ENCODE peak calls at places on chromosomes 6 and 20, in six cellular contexts. U is A549, J is OCI-LY7, M is left lung, Z is mucosa of descending colon, G is testis. D is an unnamed sample.

GRCh38 chr6:149118737-149119653 is 198.5 kb upstream of the TAB2 start:
- DNase-seq in U (no peak), J (no peak), M (no peak), Z (no peak), G (no peak), D (no peak)

GRCh38 chr6:98894810-98895209 is 52.9 kb downstream of the FBXL4 start:
- DNase-seq in U (no peak), J (no peak), M (no peak), Z (no peak), G (no peak), D (no peak)

GRCh38 chr6:33843696-33844121 is 39.9 kb upstream of the MLN start:
- DNase-seq in U (no peak), J (no peak), M (no peak), Z (no peak), G (no peak), D (no peak)

GRCh38 chr6:29625337-29625930 is 7.5 kb downstream of the GABBR1 start:
- DNase-seq in U (no peak), J (no peak), M (no peak), Z (no peak), G (no peak), D (no peak)

GRCh38 chr20:53387983-53388675 is 205.5 kb downstream of the ZNF217 start:
- DNase-seq in U (no peak), J (no peak), M (no peak), Z (no peak), G (no peak), D (no peak)

GRCh38 chr6:135465307-135465706 is 32.2 kb downstream of the AHI1 start:
- DNase-seq in U (no peak), J (peak; percentile 44), M (no peak), Z (no peak), G (no peak), D (no peak)

GRCh38 chr20:13199279-13199678 is 21.8 kb upstream of the ISM1 start:
- DNase-seq in U (no peak), J (no peak), M (no peak), Z (no peak), G (no peak), D (no peak)

GRCh38 chr6:87936065-87936464 is 111.6 kb upstream of the SPACA1 start:
- DNase-seq in U (no peak), J (no peak), M (no peak), Z (no peak), G (no peak), D (no peak)

GRCh38 chr20:8504030-8504429 is 372.0 kb downstream of the PLCB1 start:
- DNase-seq in U (no peak), J (no peak), M (no peak), Z (no peak), G (no peak), D (no peak)

GRCh38 chr6:13677878-13678254 is 33.8 kb downstream of the RANBP9 start:
- DNase-seq in U (no peak), J (no peak), M (no peak), Z (no peak), G (no peak), D (no peak)

GRCh38 chr6:41079080-41079479 is 6.3 kb downstream of the NFYA start:
- DNase-seq in U (no peak), J (no peak), M (no peak), Z (no peak), G (no peak), D (no peak)

GRCh38 chr6:41074692-41075436 is 2.1 kb downstream of the NFYA start:
- DNase-seq in U (no peak), J (no peak), M (no peak), Z (no peak), G (peak; percentile 36), D (no peak)

GRCh38 chr6:41080623-41081022 is 7.8 kb downstream of the NFYA start:
- DNase-seq in U (no peak), J (peak; percentile 67), M (no peak), Z (no peak), G (no peak), D (no peak)

GRCh38 chr6:41073968-41074691 is 1.4 kb downstream of the NFYA start:
- DNase-seq in U (no peak), J (no peak), M (no peak), Z (no peak), G (no peak), D (no peak)

DNA sequence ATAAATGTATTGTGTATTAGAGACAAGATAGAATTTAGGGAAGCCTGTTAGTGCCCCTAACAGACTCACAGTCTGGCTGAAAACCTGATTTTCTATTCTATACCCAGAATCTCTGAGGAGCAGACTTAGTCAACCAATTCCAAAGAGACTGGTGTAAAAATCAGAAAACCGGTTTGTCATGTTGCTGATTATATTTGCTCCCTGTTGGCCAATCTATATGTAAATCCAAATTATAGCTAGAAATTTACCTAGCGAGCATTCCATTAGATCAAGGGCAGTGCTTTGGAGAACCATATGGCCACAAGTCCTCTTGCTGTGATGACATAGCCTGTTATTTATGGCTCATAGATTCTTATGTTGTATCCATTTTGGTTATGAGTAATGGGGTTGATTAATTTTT is 4.8 kb downstream of the NFYA start:
- DNase-seq in U (no peak), J (no peak), M (no peak), Z (no peak), G (no peak), D (no peak)
- TF ChIP-seq CTCF in U (no peak), J (no peak), M (no peak), Z (no peak), G (no peak), D (no peak)

DNA sequence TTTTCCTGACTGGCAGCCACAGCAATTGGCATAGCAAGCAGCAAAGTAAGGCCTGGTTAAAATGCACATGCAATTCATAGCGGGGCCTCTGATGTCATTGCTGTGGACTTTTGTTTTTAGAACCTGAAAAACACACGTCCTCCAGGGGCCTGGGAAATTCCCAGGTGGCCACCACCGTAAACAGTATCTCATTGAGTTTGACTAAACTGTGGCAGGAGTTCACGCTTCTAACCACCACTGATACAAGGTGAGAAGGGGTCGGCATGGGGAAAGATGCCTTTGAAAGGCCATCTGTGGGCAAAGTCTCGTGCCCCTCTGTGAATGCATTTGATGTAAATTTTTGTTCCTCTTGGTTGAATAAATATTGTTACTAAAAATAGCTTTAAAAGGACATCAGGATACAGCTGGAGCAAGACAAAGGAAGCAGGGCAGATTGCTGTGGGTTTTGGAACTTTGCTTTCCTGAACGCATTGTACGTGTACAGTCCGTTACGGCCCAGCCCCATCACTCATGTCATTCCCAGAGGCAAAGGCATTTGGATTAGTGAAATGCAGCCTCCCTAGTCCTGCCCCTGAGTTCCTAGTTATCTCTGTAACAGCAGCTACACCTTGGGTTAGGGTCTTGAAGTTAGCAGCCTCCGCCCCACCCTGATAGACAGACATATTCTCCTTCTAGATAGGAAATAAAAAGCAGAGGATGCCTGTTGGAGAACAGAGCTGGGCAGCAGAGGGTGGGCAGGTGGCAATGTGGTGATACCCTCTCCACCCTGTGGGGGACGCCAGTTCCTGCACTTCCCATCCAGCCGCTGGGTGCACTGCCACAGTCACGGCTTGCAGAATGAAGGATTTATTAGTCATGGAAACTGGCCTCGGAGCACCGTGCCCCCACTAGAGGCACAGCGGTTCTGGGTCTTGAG is 80.3 kb downstream of the ZDHHC14 start:
- DNase-seq in U (no peak), J (no peak), M (no peak), Z (no peak), G (no peak), D (no peak)
- TF ChIP-seq CTCF in U (no peak), J (peak; percentile 45), M (no peak), Z (no peak), G (no peak), D (no peak)

GRCh38 chr6:12009904-12010634 is 2.0 kb upstream of the HIVEP1 start:
- DNase-seq in U (no peak), J (no peak), M (no peak), Z (no peak), G (no peak), D (no peak)

GRCh38 chr6:12010635-12011275 is 1.4 kb upstream of the HIVEP1 start:
- DNase-seq in U (peak; percentile 33), J (peak; percentile 41), M (peak; percentile 88), Z (peak; percentile 80), G (peak; percentile 85), D (no peak)

GRCh38 chr6:12009180-12009748 is 2.8 kb upstream of the HIVEP1 start:
- DNase-seq in U (no peak), J (no peak), M (no peak), Z (no peak), G (no peak), D (no peak)

GRCh38 chr6:12007915-12008286 is 4.2 kb upstream of the HIVEP1 start:
- DNase-seq in U (no peak), J (no peak), M (no peak), Z (no peak), G (no peak), D (no peak)

DNA sequence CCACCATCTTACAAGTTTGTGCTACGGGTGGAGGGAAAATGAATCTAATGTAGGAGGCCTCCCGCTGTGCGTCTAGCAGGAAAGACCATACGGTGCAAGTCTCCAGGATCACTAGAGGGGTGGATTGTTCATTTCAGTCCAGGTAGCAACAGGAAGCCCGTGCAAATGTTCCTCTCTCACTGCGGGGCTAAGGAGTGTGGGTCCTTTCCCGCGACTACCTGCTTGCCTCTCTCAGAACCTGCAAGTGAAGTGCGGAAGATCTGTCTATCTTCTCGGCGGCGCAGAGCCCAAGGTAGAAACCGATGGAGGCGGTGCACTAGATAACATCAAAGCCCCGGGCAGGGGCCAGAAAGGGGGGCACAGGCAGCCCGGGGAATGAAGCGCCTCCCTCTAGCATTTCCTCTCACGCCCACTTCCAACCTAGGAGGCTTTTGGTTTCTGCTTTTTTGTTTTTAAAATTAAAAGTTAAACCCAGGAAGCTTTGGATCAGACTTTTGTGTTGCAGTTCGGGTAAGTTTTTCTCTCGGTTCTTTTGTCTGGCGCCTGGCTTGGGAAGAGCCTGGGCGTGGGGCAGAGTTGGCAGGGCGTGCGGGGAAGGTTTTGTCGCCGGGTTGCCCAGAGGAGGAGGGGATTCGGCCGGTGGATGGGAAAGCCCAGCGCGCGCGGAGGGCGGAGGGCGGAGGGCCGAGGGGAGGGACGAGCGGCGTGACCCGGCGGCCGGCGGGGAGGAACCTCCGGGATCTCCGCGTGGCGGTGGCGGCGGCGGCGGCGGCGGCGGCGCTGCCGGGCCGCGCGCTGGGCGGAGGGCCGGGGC is 3.5 kb upstream of the HIVEP1 start:
- DNase-seq in U (peak; percentile 43), J (peak; percentile 89), M (peak; percentile 98), Z (peak; percentile 86), G (peak; percentile 80), D (no peak)
- TF ChIP-seq CTCF in U (no peak), J (peak; percentile 12), M (no peak), Z (no peak), G (no peak), D (no peak)

GRCh38 chr6:57306273-57306672 is 11.2 kb upstream of the PRIM2 start:
- DNase-seq in U (no peak), J (no peak), M (no peak), Z (no peak), G (no peak), D (no peak)

GRCh38 chr6:57303931-57304681 is 13.3 kb upstream of the PRIM2 start:
- DNase-seq in U (no peak), J (no peak), M (no peak), Z (no peak), G (no peak), D (no peak)

GRCh38 chr6:57305754-57306153 is 11.7 kb upstream of the PRIM2 start:
- DNase-seq in U (no peak), J (no peak), M (no peak), Z (no peak), G (no peak), D (no peak)

GRCh38 chr6:57302477-57302876 is 15.0 kb upstream of the PRIM2 start:
- DNase-seq in U (no peak), J (no peak), M (no peak), Z (no peak), G (no peak), D (no peak)

DNA sequence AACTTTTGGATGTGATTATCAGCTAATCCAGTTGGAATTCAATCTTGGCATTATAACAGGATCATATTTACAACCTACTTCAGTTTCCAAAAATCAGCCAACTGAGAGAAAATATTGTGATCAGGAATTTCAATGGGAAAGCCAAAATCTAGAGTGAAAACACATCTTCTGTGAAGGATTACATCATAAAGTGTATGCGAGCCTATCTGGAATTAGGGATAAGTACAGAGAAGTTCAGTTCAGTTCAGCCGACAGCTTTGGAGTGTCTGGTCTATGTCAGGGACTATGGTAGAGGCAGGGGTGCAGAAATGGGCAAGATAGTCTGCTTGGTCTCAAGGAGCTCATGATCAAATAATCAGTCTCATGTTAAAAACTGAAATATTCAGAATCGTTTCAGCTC is 12.3 kb upstream of the PRIM2 start:
- DNase-seq in U (no peak), J (no peak), M (no peak), Z (no peak), G (no peak), D (no peak)
- TF ChIP-seq CTCF in U (no peak), J (no peak), M (no peak), Z (no peak), G (no peak), D (no peak)